ENCODE peak calls at places on chromosome 19, in eight cellular contexts. Z, X, J, M, H, L, B and P are unnamed samples.

GRCh38 chr19:1088419-1089066 is 6.6 kb downstream of the POLR2E start:
- DNase-seq in Z (no peak), X (no peak), J (no peak), M (no peak), H (no peak), L (no peak), B (no peak), P (no peak)

GRCh38 chr19:55088021-55088451 is 12.4 kb downstream of the EPS8L1 start:
- DNase-seq in Z (no peak), X (no peak), J (no peak), M (no peak), H (no peak), L (no peak), B (no peak), P (no peak)

GRCh38 chr19:53518716-53519115 is 19.2 kb upstream of the ZNF331 start:
- DNase-seq in Z (no peak), X (no peak), J (no peak), M (no peak), H (no peak), L (no peak), B (no peak), P (no peak)

GRCh38 chr19:16013181-16013850 is 63.0 kb upstream of the TPM4 start:
- DNase-seq in Z (no peak), X (no peak), J (no peak), M (no peak), H (no peak), L (no peak), B (no peak), P (no peak)

GRCh38 chr19:31355330-31356289 is 6.4 kb upstream of the TSHZ3 start:
- DNase-seq in Z (no peak), X (no peak), J (no peak), M (peak; percentile 38), H (no peak), L (no peak), B (peak; percentile 67), P (no peak)

GRCh38 chr19:55703790-55704215 is 28.8 kb downstream of the EPN1 start:
- DNase-seq in Z (no peak), X (peak; percentile 39), J (peak; percentile 15), M (peak; percentile 6), H (no peak), L (peak; percentile 66), B (peak; percentile 15), P (no peak)

GRCh38 chr19:38952395-38953165 is 21.8 kb downstream of the MRPS12 start:
- DNase-seq in Z (no peak), X (no peak), J (no peak), M (no peak), H (no peak), L (no peak), B (peak; percentile 54), P (no peak)

GRCh38 chr19:49340069-49340864 is 5.1 kb downstream of the CD37 start:
- DNase-seq in Z (no peak), X (no peak), J (peak; percentile 56), M (no peak), H (no peak), L (peak; percentile 39), B (peak; percentile 52), P (no peak)

GRCh38 chr19:39363909-39364457 is 21.8 kb downstream of the SAMD4B start:
- DNase-seq in Z (no peak), X (no peak), J (no peak), M (no peak), H (no peak), L (peak; percentile 81), B (no peak), P (no peak)

GRCh38 chr19:11365557-11366117 is 8.8 kb upstream of the SWSAP1 start:
- DNase-seq in Z (no peak), X (no peak), J (no peak), M (no peak), H (no peak), L (no peak), B (no peak), P (no peak)

GRCh38 chr19:2371656-2372055 is 11.6 kb downstream of the TMPRSS9 start:
- DNase-seq in Z (no peak), X (no peak), J (no peak), M (no peak), H (peak; percentile 22), L (peak; percentile 86), B (no peak), P (no peak)

GRCh38 chr19:30225615-30226463 is 146.3 kb upstream of the ZNF536 start:
- DNase-seq in Z (no peak), X (no peak), J (no peak), M (no peak), H (no peak), L (peak; percentile 45), B (peak; percentile 60), P (no peak)

GRCh38 chr19:48646192-48646911 is 365 bp upstream of the CA11 start:
- DNase-seq in Z (peak; percentile 56), X (peak; percentile 89), J (peak; percentile 84), M (peak; percentile 75), H (peak; percentile 68), L (peak; percentile 87), B (peak; percentile 96), P (no peak)

GRCh38 chr19:32651729-32652140 is 23.2 kb downstream of the ANKRD27 start:
- DNase-seq in Z (no peak), X (peak; percentile 31), J (no peak), M (peak; percentile 23), H (no peak), L (no peak), B (peak; percentile 81), P (no peak)

GRCh38 chr19:16019691-16020448 is 56.4 kb upstream of the TPM4 start:
- DNase-seq in Z (no peak), X (no peak), J (no peak), M (no peak), H (no peak), L (no peak), B (no peak), P (no peak)

DNA sequence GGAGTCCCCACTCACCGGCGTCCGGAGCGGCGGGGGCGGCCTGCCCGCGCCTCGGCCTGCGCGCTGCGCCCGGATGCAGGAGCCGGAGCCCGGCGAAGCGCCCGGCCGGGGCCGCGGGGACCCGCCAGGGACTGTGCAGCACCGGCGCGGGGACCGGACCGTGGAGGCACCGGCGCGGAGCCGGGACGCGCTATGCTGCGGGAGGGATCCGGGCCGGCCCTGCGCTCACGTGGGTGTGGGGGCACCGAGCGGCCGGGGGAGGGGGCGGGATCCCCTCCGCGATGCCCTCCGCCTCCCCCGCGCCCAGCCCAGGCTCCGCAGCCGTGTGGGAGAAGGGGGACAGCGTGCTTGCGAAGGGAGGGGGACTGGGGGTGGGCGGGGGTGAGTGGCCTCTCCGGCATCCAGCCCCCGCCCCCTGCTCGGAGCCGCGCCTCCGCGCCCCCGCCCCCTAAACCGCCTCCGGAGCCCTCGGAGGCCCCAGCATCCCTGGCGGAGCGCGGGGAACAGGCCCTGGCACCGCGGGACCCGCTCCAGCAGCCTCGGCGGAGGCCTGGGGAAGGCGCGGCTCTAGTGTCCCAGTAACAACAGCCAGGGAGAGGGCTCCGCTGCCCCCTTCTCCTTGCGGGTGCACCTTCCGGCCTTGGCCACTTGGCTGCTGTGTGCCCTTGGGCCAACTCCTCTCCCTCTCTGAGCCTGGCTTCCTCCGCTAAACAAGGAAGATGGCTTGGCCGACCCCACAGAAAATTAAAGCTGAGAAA is at the start of gene SLC1A6:
- DNase-seq in Z (no peak), X (no peak), J (no peak), M (no peak), H (peak; percentile 21), L (peak; percentile 3), B (peak; percentile 89), P (no peak)
- H3K9ac ChIP-seq in Z (no peak within 1 kb of the TSS), X (peak within 1 kb of the TSS; percentile 89), J (no peak within 1 kb of the TSS), M (no peak within 1 kb of the TSS), H (peak within 1 kb of the TSS; percentile 37), L (no peak within 1 kb of the TSS), B (peak within 1 kb of the TSS; percentile 44), P (no peak within 1 kb of the TSS)

GRCh38 chr19:42175952-42176648 is 41.4 kb downstream of the DEDD2 start:
- DNase-seq in Z (peak; percentile 20), X (no peak), J (peak; percentile 12), M (peak; percentile 31), H (no peak), L (peak; percentile 63), B (peak; percentile 65), P (no peak)
- TF ChIP-seq EZH2 in Z (peak; percentile 66), X (peak; percentile 79), J (peak; percentile 95), M (peak; percentile 68), H (peak; percentile 64), L (no peak), B (peak; percentile 95), P (peak; percentile 91)

GRCh38 chr19:4088065-4088679 is 21.5 kb upstream of the ZBTB7A start:
- DNase-seq in Z (no peak), X (no peak), J (no peak), M (no peak), H (no peak), L (no peak), B (no peak), P (no peak)
- H3K9ac ChIP-seq in Z (no peak overlapping the region), X (no peak overlapping the region), J (no peak overlapping the region), M (no peak overlapping the region), H (no peak overlapping the region), L (no peak overlapping the region), B (no peak overlapping the region), P (no peak overlapping the region)

DNA sequence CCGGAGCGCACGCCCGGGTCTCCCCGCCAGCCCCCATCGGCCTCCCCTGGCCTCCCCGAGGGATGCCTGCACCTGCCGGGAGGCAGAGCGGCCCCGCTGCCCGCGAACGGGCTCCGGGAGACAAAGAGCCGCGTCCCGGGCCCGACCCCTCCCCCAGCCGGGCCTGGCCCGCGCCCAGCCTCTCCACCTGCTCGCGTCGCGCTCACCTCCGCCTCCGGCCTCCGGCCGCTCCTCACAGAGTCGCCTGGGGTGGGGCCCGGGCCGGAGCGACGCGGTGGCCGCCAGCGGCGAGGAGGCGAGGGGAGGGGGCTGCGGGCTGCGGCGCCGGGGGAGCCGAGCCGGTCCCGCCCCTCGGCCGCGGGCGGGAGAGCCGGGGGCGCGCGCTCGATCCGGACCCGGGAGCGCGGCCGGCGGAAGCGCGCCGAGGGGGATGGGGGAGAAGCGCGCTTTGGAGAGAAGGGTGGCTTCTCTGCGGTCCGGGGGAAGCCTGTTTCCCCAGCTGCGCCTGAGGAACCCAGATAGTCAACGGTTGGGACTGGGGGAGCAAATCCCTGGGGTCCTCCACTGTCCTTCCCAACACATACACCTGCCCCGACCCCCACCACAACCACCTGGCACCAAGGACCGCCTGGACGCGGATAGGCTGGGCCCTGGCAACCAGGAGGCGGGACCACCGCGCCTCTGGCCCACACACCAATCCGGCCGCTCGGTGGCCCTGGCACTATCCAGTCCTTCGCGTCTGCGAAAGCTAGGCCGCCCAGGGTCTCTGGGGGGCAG is at the start of gene PRR36:
- DNase-seq in Z (no peak), X (no peak), J (peak; percentile 35), M (no peak), H (no peak), L (no peak), B (peak; percentile 92), P (no peak)
- TF ChIP-seq EZH2 in Z (peak; percentile 97), X (no peak), J (peak; percentile 90), M (peak; percentile 98), H (no peak), L (no peak), B (no peak), P (peak; percentile 61)

DNA sequence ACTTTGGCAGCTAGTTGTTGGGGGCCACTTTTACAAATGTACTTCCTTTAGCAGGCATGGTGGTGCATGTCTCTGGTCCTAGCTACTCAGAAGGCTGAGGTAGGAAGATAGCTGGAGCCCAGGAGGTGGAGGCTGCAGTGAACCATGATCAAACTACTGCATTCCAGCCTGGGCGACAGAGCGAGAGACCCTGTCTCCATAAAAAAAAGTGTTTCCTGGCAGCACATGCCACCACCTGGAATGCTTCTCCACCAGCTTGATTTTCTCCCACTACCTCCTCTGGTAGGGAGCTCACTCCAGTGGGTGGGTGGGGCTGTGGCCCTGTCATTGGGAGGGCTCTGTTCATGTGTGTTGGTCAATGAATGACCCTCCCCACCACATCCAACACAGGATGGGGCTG is 12.6 kb downstream of the FZR1 start:
- DNase-seq in Z (no peak), X (no peak), J (no peak), M (no peak), H (no peak), L (no peak), B (no peak), P (no peak)
- H3K9ac ChIP-seq in Z (no peak overlapping the region), X (no peak overlapping the region), J (no peak overlapping the region), M (no peak overlapping the region), H (no peak overlapping the region), L (no peak overlapping the region), B (no peak overlapping the region), P (no peak overlapping the region)